ENCODE peak calls at places on chromosomes 1 and 21, in six cellular contexts. H, Q, X, A, B and J are unnamed samples.

GRCh38 chr21:18153063-18153462 is 91.6 kb upstream of the CHODL start:
- DNase-seq in H (no peak), Q (no peak), X (no peak), A (no peak), B (no peak), J (no peak)

GRCh38 chr1:85307987-85308836 is 31.8 kb upstream of the BCL10 start:
- DNase-seq in H (peak; percentile 87), Q (peak; percentile 78), X (peak; percentile 50), A (peak; percentile 88), B (peak; percentile 66), J (peak; percentile 98)

GRCh38 chr1:185412385-185413074 is 95.5 kb upstream of the IVNS1ABP start:
- DNase-seq in H (no peak), Q (no peak), X (no peak), A (no peak), B (no peak), J (no peak)

GRCh38 chr1:228015276-228016180 is 8.7 kb downstream of the WNT3A start:
- DNase-seq in H (no peak), Q (no peak), X (peak; percentile 55), A (no peak), B (no peak), J (no peak)

GRCh38 chr1:1204425-1204920 is 1.9 kb downstream of the TNFRSF18 start:
- DNase-seq in H (no peak), Q (no peak), X (no peak), A (no peak), B (no peak), J (no peak)

GRCh38 chr1:18738126-18738525 is 107.5 kb downstream of the PAX7 start:
- DNase-seq in H (no peak), Q (no peak), X (no peak), A (no peak), B (no peak), J (no peak)

GRCh38 chr1:17891205-17892110 is 136.3 kb downstream of the ACTL8 start:
- DNase-seq in H (no peak), Q (no peak), X (no peak), A (no peak), B (no peak), J (no peak)

GRCh38 chr1:228003461-228004330 is 3.1 kb upstream of the WNT3A start:
- DNase-seq in H (no peak), Q (no peak), X (no peak), A (no peak), B (no peak), J (peak; percentile 4)

GRCh38 chr21:46645840-46646239 is 10.4 kb downstream of the PRMT2 start:
- DNase-seq in H (no peak), Q (no peak), X (no peak), A (no peak), B (no peak), J (no peak)

GRCh38 chr1:213423585-213423984 is 372.5 kb downstream of the RPS6KC1 start:
- DNase-seq in H (no peak), Q (no peak), X (no peak), A (no peak), B (no peak), J (no peak)

GRCh38 chr1:244970236-244970652 is 105.9 kb upstream of the HNRNPU start:
- DNase-seq in H (peak; percentile 80), Q (peak; percentile 42), X (peak; percentile 53), A (peak; percentile 79), B (peak; percentile 86), J (peak; percentile 86)

GRCh38 chr1:173862769-173863223 is 5.0 kb downstream of the GAS5 start:
- DNase-seq in H (peak; percentile 65), Q (no peak), X (no peak), A (no peak), B (no peak), J (peak; percentile 58)

GRCh38 chr21:26834181-26834945 is 10.8 kb downstream of the ADAMTS1 start:
- DNase-seq in H (no peak), Q (no peak), X (no peak), A (peak; percentile 56), B (no peak), J (peak; percentile 44)

GRCh38 chr21:44024895-44025353 is 12.8 kb downstream of the TRAPPC10 start:
- DNase-seq in H (no peak), Q (no peak), X (no peak), A (peak; percentile 66), B (no peak), J (peak; percentile 43)

GRCh38 chr1:191953516-191953915 is 204.7 kb upstream of the RGS18 start:
- DNase-seq in H (no peak), Q (no peak), X (no peak), A (peak; percentile 47), B (no peak), J (no peak)

GRCh38 chr1:241924080-241924808 is 33.3 kb upstream of the BECN2 start:
- DNase-seq in H (no peak), Q (no peak), X (no peak), A (no peak), B (no peak), J (no peak)

GRCh38 chr1:245493029-245493428 is 338.2 kb downstream of the KIF26B start:
- DNase-seq in H (peak; percentile 83), Q (peak; percentile 36), X (no peak), A (no peak), B (no peak), J (peak; percentile 70)

GRCh38 chr21:46081022-46081861 is 16.7 kb upstream of the COL6A2 start:
- DNase-seq in H (no peak), Q (no peak), X (no peak), A (peak; percentile 35), B (no peak), J (no peak)

GRCh38 chr1:51541313-51542050 is 22.4 kb upstream of the EPS15 start:
- DNase-seq in H (no peak), Q (peak; percentile 77), X (peak; percentile 83), A (no peak), B (no peak), J (no peak)

GRCh38 chr1:45444609-45445131 is 46.3 kb downstream of the TESK2 start:
- DNase-seq in H (no peak), Q (no peak), X (peak; percentile 82), A (no peak), B (no peak), J (no peak)

GRCh38 chr1:50610563-50610962 is 187.3 kb upstream of the DMRTA2 start:
- DNase-seq in H (peak; percentile 73), Q (no peak), X (no peak), A (no peak), B (no peak), J (peak; percentile 51)

GRCh38 chr1:45767035-45767434 is 16.6 kb upstream of the IPP start:
- DNase-seq in H (peak; percentile 31), Q (no peak), X (no peak), A (peak; percentile 33), B (no peak), J (no peak)

GRCh38 chr21:28419110-28419509 is 573.6 kb downstream of the LTN1 start:
- DNase-seq in H (no peak), Q (no peak), X (no peak), A (peak; percentile 85), B (no peak), J (no peak)

GRCh38 chr1:20233394-20233793 is 47.1 kb upstream of the PLA2G2C start:
- DNase-seq in H (peak; percentile 81), Q (peak; percentile 21), X (peak; percentile 64), A (peak; percentile 56), B (no peak), J (peak; percentile 73)

GRCh38 chr1:221672160-221672762 is 69.6 kb downstream of the DUSP10 start:
- DNase-seq in H (no peak), Q (no peak), X (no peak), A (peak; percentile 87), B (no peak), J (no peak)

GRCh38 chr1:94805912-94806311 is 14.2 kb upstream of the SLC44A3 start:
- DNase-seq in H (peak; percentile 78), Q (peak; percentile 44), X (peak; percentile 53), A (peak; percentile 66), B (peak; percentile 67), J (peak; percentile 75)
- H3K4me3 ChIP-seq in H (no peak overlapping the region), Q (no peak overlapping the region), X (no peak overlapping the region), A (no peak overlapping the region), B (no peak overlapping the region), J (no peak overlapping the region)

GRCh38 chr1:236141447-236142357 is 637 bp upstream of the GPR137B start:
- DNase-seq in H (no peak), Q (no peak), X (no peak), A (peak; percentile 67), B (no peak), J (peak; percentile 83)

GRCh38 chr1:236139495-236139894 is 2.8 kb upstream of the GPR137B start:
- DNase-seq in H (no peak), Q (no peak), X (no peak), A (no peak), B (no peak), J (no peak)

GRCh38 chr1:236143104-236143948 is 987 bp downstream of the GPR137B start:
- DNase-seq in H (peak; percentile 75), Q (no peak), X (no peak), A (peak; percentile 75), B (peak; percentile 19), J (peak; percentile 45)

GRCh38 chr1:236142358-236143103 is at the start of gene GPR137B:
- DNase-seq in H (peak; percentile 85), Q (no peak), X (no peak), A (peak; percentile 47), B (peak; percentile 80), J (peak; percentile 59)

DNA sequence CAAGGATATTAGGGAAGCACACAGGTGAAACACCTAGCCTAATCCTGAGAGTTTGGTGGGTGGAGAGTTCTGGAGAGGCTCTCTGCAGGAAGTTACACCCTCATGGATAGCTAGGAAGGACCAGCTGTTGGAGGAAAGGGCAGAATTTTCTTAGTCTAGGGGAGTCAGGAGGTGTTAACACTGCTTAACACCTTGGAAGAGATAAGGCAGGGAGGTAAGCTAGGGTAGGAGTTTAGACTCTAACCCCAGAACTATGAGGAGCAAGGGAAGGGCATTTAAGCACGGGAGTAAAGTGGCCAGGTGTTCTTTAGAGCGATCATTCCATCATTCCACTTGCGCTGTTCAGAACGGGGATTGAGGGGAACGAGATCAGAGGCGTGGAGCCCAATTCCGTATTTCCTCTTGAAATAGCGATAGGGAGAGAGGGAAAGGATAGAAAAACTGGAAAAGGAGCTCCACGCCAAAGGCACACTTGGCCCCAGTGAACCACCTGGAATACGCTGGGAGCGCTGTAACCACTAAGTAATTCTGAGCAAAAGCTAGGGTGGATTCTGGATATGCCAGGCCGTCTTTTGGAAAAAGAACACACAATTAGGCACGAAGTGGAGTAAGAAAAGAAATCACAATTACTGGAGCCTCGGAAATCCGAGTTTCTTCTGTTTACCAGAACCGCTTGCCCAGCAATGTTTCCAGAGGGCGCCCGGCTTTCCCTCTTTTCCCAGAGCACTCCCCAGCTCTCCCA is 1.5 kb upstream of the GPR137B start:
- DNase-seq in H (no peak), Q (no peak), X (no peak), A (no peak), B (no peak), J (peak; percentile 27)
- H2AFZ ChIP-seq in H (no peak overlapping the region), Q (no peak overlapping the region), X (no peak overlapping the region), A (peak overlapping the region; percentile 58), B (peak overlapping the region; percentile 80), J (peak overlapping the region; percentile 100)

GRCh38 chr1:28648493-28649238 is at the start of gene RNU11:
- DNase-seq in H (peak; percentile 97), Q (peak; percentile 98), X (peak; percentile 95), A (peak; percentile 99), B (peak; percentile 93), J (peak; percentile 97)
- H3K4me3 ChIP-seq in H (peak within 1 kb of the TSS; percentile 71), Q (peak within 1 kb of the TSS; percentile 51), X (peak within 1 kb of the TSS; percentile 52), A (peak within 1 kb of the TSS; percentile 39), B (peak within 1 kb of the TSS; percentile 57), J (peak within 1 kb of the TSS; percentile 42)

DNA sequence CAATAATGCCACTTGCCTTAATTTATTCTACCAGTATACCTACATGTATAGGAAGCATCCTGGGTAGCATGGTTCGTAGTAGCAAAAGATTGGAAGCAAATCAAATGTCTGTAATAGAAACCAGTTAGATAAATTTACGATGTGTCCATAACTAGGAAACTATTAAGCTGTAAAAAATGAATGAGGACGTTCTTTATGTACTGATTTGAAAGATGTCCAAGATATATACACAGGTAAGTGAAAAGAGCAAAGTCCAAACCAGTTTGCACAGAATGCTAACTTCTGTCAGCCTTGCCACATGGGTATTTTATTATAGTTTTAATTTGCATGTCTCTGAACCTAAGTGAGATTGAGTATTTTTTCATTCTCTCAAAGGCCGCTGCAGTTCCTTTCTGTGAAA is 251.8 kb upstream of the IRF2BP2 start:
- DNase-seq in H (no peak), Q (no peak), X (no peak), A (no peak), B (no peak), J (no peak)
- H2AFZ ChIP-seq in H (no peak overlapping the region), Q (no peak overlapping the region), X (no peak overlapping the region), A (no peak overlapping the region), B (no peak overlapping the region), J (no peak overlapping the region)